ENCODE peak calls at places on chromosomes 1 and 21, in ten cellular contexts. U is HTR-8/SVneo; F is iris pigment epithelial cell; A is lower lobe of right lung; L is HCT116; O is NCI-H446; D is activated T-helper 1 cell treated with anti-CD3 and anti-CD28 coated beads, Interleukin-12 subunit alpha, Interleukin-12 subunit beta, Interleukin-2, Interleukin-4 antibody, amounts not matched to agents 30 ng/mL and 10 ng/mL and 1 ng/mL, durations not matched to agents 14 hours and 24 hours and 36 hours; H is activated CD4-positive, alpha-beta T cell treated with anti-CD3 and anti-CD28 coated beads for 4 hours; B is HCEC 1CT; V is heart right ventricle. W is an unnamed sample.

GRCh38 chr1:148318123-148318899 is 164.8 kb downstream of the PPIAL4G start:
- DNase-seq in A (peak), O (no peak), B (no peak), V (peak), L (no peak), U (no peak), F (peak), D (peak), H (peak), W (no peak)

GRCh38 chr21:32770514-32771133 is 931 bp downstream of the PAXBP1 start:
- DNase-seq in O (no peak), B (no peak), F (peak), V (no peak), D (no peak), U (peak), A (no peak), L (no peak), H (no peak), W (peak)

GRCh38 chr1:7387053-7387861 is 383.8 kb upstream of the VAMP3 start:
- DNase-seq in U (no peak), D (no peak), F (no peak), B (no peak), V (no peak), L (no peak), A (no peak), O (no peak), H (no peak), W (no peak)

GRCh38 chr1:240582953-240583352 is 29.0 kb downstream of the GREM2 start:
- DNase-seq in F (no peak), L (no peak), V (no peak), D (no peak), A (no peak), H (no peak), U (no peak), B (no peak), O (no peak), W (no peak)

GRCh38 chr1:241592273-241592958 is 47.8 kb downstream of the CHML start:
- DNase-seq in H (no peak), O (no peak), V (no peak), B (peak), U (peak), L (peak), D (no peak), F (peak), A (no peak), W (no peak)

GRCh38 chr1:59703226-59703917 is 111.4 kb upstream of the HOOK1 start:
- DNase-seq in A (no peak), L (no peak), V (no peak), F (peak), D (no peak), B (peak), U (no peak), H (no peak), O (no peak), W (no peak)

GRCh38 chr1:8097077-8097799 is 71.1 kb upstream of the ERRFI1 start:
- DNase-seq in U (no peak), O (no peak), F (peak), A (no peak), B (peak), D (peak), H (no peak), V (no peak), L (peak), W (no peak)

GRCh38 chr21:35156293-35156976 is 107.3 kb upstream of the RUNX1 start:
- DNase-seq in H (no peak), A (no peak), B (no peak), U (no peak), O (no peak), V (no peak), L (no peak), F (no peak), D (no peak), W (no peak)

GRCh38 chr21:26136686-26137085 is 33.9 kb downstream of the APP start:
- DNase-seq in A (no peak), L (no peak), O (no peak), H (no peak), B (no peak), D (no peak), V (no peak), F (no peak), U (no peak), W (no peak)

GRCh38 chr1:51623025-51623424 is 6.1 kb downstream of the OSBPL9 start:
- DNase-seq in O (no peak), D (no peak), L (no peak), F (no peak), B (no peak), H (no peak), A (no peak), V (no peak), U (no peak), W (no peak)

GRCh38 chr1:6041432-6042062 is 4.1 kb upstream of the KCNAB2 start:
- DNase-seq in A (peak), U (peak), H (no peak), B (no peak), D (no peak), O (no peak), V (peak), F (peak), L (no peak), W (no peak)

GRCh38 chr1:48082271-48082925 is 85.2 kb upstream of the TRABD2B start:
- DNase-seq in B (no peak), D (no peak), F (no peak), U (no peak), L (no peak), V (no peak), A (no peak), H (no peak), O (no peak), W (peak)

GRCh38 chr1:193472430-193472829 is 286.0 kb upstream of the B3GALT2 start:
- DNase-seq in U (no peak), O (no peak), L (no peak), V (no peak), D (no peak), F (no peak), B (no peak), H (no peak), A (no peak), W (no peak)

GRCh38 chr1:68174173-68175113 is 57.9 kb downstream of the WLS start:
- DNase-seq in A (peak), O (no peak), B (peak), F (peak), D (no peak), V (peak), L (peak), H (no peak), U (peak), W (peak)

GRCh38 chr1:14310491-14310890 is 288.0 kb upstream of the KAZN start:
- DNase-seq in D (no peak), F (no peak), A (no peak), L (no peak), H (no peak), O (no peak), V (no peak), B (no peak), U (no peak), W (peak)

GRCh38 chr1:212629450-212630158 is 21.0 kb downstream of the ATF3 start:
- DNase-seq in L (no peak), F (no peak), B (no peak), V (no peak), O (no peak), A (no peak), H (no peak), D (no peak), U (no peak), W (no peak)

GRCh38 chr1:174953657-174954435 is 45.9 kb upstream of the CACYBP start:
- DNase-seq in L (no peak), D (no peak), V (no peak), A (no peak), B (no peak), U (no peak), H (no peak), F (no peak), O (no peak), W (peak)

GRCh38 chr1:227429447-227430359 is 111.4 kb upstream of the CDC42BPA start:
- DNase-seq in L (no peak), U (peak), B (peak), O (no peak), D (no peak), A (no peak), F (peak), V (peak), H (no peak), W (no peak)

GRCh38 chr1:30662291-30662840 is 61.0 kb downstream of the MATN1 start:
- DNase-seq in F (no peak), H (no peak), L (no peak), V (no peak), D (no peak), O (no peak), B (no peak), U (no peak), A (no peak), W (no peak)

GRCh38 chr1:58854576-58854975 is 70.7 kb upstream of the JUN start:
- DNase-seq in D (no peak), V (no peak), L (no peak), A (no peak), B (no peak), H (no peak), F (no peak), U (no peak), O (no peak), W (no peak)

GRCh38 chr1:2588661-2589330 is 2.2 kb downstream of the PRXL2B start:
- DNase-seq in B (no peak), A (peak), O (no peak), F (no peak), D (no peak), L (no peak), V (peak), U (no peak), H (no peak), W (no peak)

GRCh38 chr1:185570962-185571361 is 163.2 kb upstream of the HMCN1 start:
- DNase-seq in B (no peak), D (no peak), O (no peak), H (no peak), V (no peak), F (no peak), L (no peak), A (no peak), U (no peak), W (no peak)

GRCh38 chr1:203645996-203646395 is 19.4 kb downstream of the ATP2B4 start:
- DNase-seq in O (no peak), H (no peak), U (no peak), D (no peak), V (no peak), A (no peak), B (no peak), L (no peak), F (peak), W (no peak)

GRCh38 chr1:220881918-220882891 is 3.0 kb downstream of the HLX start:
- DNase-seq in V (peak), O (no peak), B (peak), L (no peak), A (no peak), H (no peak), U (no peak), F (peak), D (no peak), W (peak)

GRCh38 chr1:94408104-94408503 is 10.1 kb upstream of the ABCD3 start:
- DNase-seq in O (no peak), U (no peak), H (no peak), V (no peak), A (no peak), B (no peak), L (no peak), D (no peak), F (peak), W (no peak)

GRCh38 chr1:40712997-40713396 is 21.5 kb downstream of the NFYC start:
- DNase-seq in L (no peak), V (no peak), A (no peak), B (peak), F (no peak), U (no peak), D (no peak), O (no peak), H (no peak), W (peak)

GRCh38 chr1:19384113-19384512 is 72.0 kb downstream of the SLC66A1 start:
- DNase-seq in A (no peak), H (no peak), V (no peak), U (peak), L (no peak), B (no peak), O (no peak), D (no peak), F (peak), W (no peak)

GRCh38 chr21:45154511-45155508 is 80.4 kb downstream of the ADARB1 start:
- DNase-seq in O (no peak), F (peak), U (no peak), L (no peak), H (no peak), V (no peak), B (peak), D (peak), A (no peak), W (no peak)

GRCh38 chr1:171654705-171655214 is 2.3 kb upstream of the MYOC start:
- DNase-seq in V (no peak), D (no peak), L (no peak), H (no peak), A (no peak), O (no peak), U (no peak), B (no peak), F (peak), W (no peak)

GRCh38 chr1:231981675-231982074 is 355.1 kb downstream of the DISC1 start:
- DNase-seq in H (no peak), B (no peak), U (no peak), F (no peak), V (no peak), D (no peak), L (no peak), O (no peak), A (no peak), W (no peak)

GRCh38 chr1:18951818-18952391 is 4.6 kb downstream of the IFFO2 start:
- DNase-seq in V (no peak), U (no peak), A (no peak), D (peak), F (no peak), L (no peak), O (no peak), B (no peak), H (peak), W (no peak)

GRCh38 chr1:108801101-108801500 is 54.6 kb downstream of the STXBP3 start:
- DNase-seq in L (no peak), B (peak), H (no peak), D (no peak), O (no peak), F (peak), U (no peak), V (no peak), A (no peak), W (no peak)

GRCh38 chr1:68831281-68831680 is 334.4 kb upstream of the DEPDC1 start:
- DNase-seq in F (no peak), A (no peak), H (no peak), V (no peak), O (no peak), U (no peak), B (no peak), L (no peak), D (no peak), W (no peak)

GRCh38 chr1:2597441-2598328 is 11.1 kb downstream of the PRXL2B start:
- DNase-seq in O (no peak), D (no peak), B (no peak), H (no peak), U (no peak), V (no peak), F (no peak), A (no peak), L (no peak), W (no peak)

W was measured in pons.